ENCODE peak calls at places on chromosomes 6 and 20, in nine cellular contexts. P, Y, K, N, W, R, S, J and Q are unnamed samples.

GRCh38 chr6:25640446-25640845 is 11.6 kb upstream of the SCGN start:
- DNase-seq in P (no peak), Y (no peak), K (no peak), N (no peak), W (no peak), R (no peak), S (no peak), J (no peak), Q (no peak)

GRCh38 chr20:58393299-58393698 is 4.3 kb downstream of the VAPB start:
- DNase-seq in P (no peak), Y (no peak), K (no peak), N (no peak), W (no peak), R (no peak), S (no peak), J (no peak), Q (no peak)

GRCh38 chr6:39980839-39981580 is 46.7 kb upstream of the MOCS1 start:
- DNase-seq in P (peak; percentile 84), Y (peak; percentile 65), K (no peak), N (peak; percentile 49), W (peak; percentile 78), R (peak; percentile 36), S (peak; percentile 58), J (peak; percentile 2), Q (no peak)

GRCh38 chr6:81875776-81876293 is 123.4 kb upstream of the TENT5A start:
- DNase-seq in P (no peak), Y (no peak), K (no peak), N (no peak), W (no peak), R (no peak), S (no peak), J (no peak), Q (no peak)

GRCh38 chr6:169824848-169825557 is 73.6 kb downstream of the ERMARD start:
- DNase-seq in P (no peak), Y (no peak), K (no peak), N (peak; percentile 53), W (no peak), R (no peak), S (no peak), J (no peak), Q (no peak)

GRCh38 chr20:58471161-58471834 is 43.9 kb downstream of the APCDD1L start:
- DNase-seq in P (no peak), Y (no peak), K (peak; percentile 17), N (no peak), W (no peak), R (no peak), S (peak; percentile 67), J (peak; percentile 31), Q (no peak)

GRCh38 chr20:20064303-20064702 is 12.0 kb downstream of the CFAP61 start:
- DNase-seq in P (no peak), Y (no peak), K (no peak), N (no peak), W (no peak), R (no peak), S (no peak), J (no peak), Q (no peak)

GRCh38 chr20:24892522-24892921 is 56.5 kb upstream of the CST7 start:
- DNase-seq in P (no peak), Y (no peak), K (no peak), N (no peak), W (no peak), R (no peak), S (no peak), J (no peak), Q (no peak)

DNA sequence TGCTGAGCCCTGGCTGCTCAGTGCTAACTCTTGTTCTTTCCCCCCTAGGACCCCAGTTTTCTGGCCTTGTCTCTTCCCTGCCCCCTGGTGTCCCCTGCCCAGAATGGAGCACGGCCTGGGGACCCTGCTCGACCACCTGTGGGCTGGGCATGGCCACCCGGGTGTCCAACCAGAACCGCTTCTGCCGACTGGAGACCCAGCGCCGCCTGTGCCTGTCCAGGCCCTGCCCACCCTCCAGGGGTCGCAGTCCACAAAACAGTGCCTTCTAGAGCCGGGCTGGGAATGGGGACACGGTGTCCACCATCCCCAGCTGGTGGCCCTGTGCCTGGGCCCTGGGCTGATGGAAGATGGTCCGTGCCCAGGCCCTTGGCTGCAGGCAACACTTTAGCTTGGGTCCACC is 11.9 kb downstream of the CCN5 start:
- DNase-seq in P (no peak), Y (no peak), K (no peak), N (no peak), W (no peak), R (no peak), S (no peak), J (no peak), Q (no peak)
- H3K27ac ChIP-seq in P (no peak overlapping the region), Y (no peak overlapping the region), K (no peak overlapping the region), N (peak overlapping the region; percentile 44), W (no peak overlapping the region), R (peak overlapping the region; percentile 98), S (no peak overlapping the region), J (no peak overlapping the region), Q (no peak overlapping the region)

GRCh38 chr20:18523066-18523465 is 15.3 kb downstream of the SEC23B start:
- DNase-seq in P (no peak), Y (no peak), K (no peak), N (no peak), W (no peak), R (no peak), S (no peak), J (no peak), Q (no peak)

GRCh38 chr20:18527836-18528235 is 20.1 kb downstream of the SEC23B start:
- DNase-seq in P (no peak), Y (no peak), K (no peak), N (no peak), W (no peak), R (no peak), S (no peak), J (no peak), Q (no peak)

GRCh38 chr20:18524646-18525045 is 16.9 kb downstream of the SEC23B start:
- DNase-seq in P (no peak), Y (no peak), K (no peak), N (no peak), W (no peak), R (peak; percentile 54), S (peak; percentile 65), J (no peak), Q (no peak)

GRCh38 chr20:18532626-18533025 is 24.9 kb downstream of the SEC23B start:
- DNase-seq in P (no peak), Y (no peak), K (no peak), N (no peak), W (no peak), R (no peak), S (no peak), J (no peak), Q (no peak)

DNA sequence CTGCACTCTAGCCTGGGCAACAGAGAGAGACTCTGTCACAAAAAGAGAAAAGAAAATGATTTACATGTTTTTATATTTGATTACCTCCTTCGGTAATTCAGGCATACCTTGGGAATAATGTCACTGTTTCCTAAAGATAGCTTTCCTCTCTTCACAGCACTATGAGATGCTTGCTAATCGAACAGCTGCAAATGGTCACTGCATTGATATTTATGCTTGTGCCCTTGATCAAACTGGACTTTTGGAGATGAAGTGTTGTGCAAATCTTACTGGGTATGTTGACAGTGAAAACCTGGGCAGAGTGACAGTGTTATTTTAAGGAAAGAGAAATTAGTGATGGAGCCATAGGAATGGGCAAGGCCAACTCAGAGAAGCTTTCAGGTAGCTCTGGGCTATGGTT is 19.6 kb downstream of the SEC23B start:
- DNase-seq in P (no peak), Y (no peak), K (no peak), N (no peak), W (no peak), R (no peak), S (no peak), J (no peak), Q (no peak)
- H3K27ac ChIP-seq in P (no peak overlapping the region), Y (no peak overlapping the region), K (peak overlapping the region; percentile 63), N (no peak overlapping the region), W (no peak overlapping the region), R (no peak overlapping the region), S (peak overlapping the region; percentile 34), J (no peak overlapping the region), Q (no peak overlapping the region)

GRCh38 chr6:42769051-42769450 is 12.8 kb upstream of the BICRAL start:
- DNase-seq in P (no peak), Y (no peak), K (no peak), N (no peak), W (no peak), R (no peak), S (no peak), J (no peak), Q (no peak)

GRCh38 chr6:42774201-42774600 is 7.7 kb upstream of the BICRAL start:
- DNase-seq in P (no peak), Y (no peak), K (no peak), N (no peak), W (no peak), R (no peak), S (no peak), J (no peak), Q (no peak)

GRCh38 chr6:42766163-42766670 is 15.6 kb upstream of the BICRAL start:
- DNase-seq in P (no peak), Y (no peak), K (peak; percentile 39), N (no peak), W (no peak), R (peak; percentile 50), S (peak; percentile 55), J (no peak), Q (no peak)

GRCh38 chr6:42777126-42777822 is 4.6 kb upstream of the BICRAL start:
- DNase-seq in P (no peak), Y (no peak), K (no peak), N (no peak), W (no peak), R (no peak), S (peak; percentile 59), J (no peak), Q (no peak)

GRCh38 chr6:42771741-42772100 is 10.1 kb upstream of the BICRAL start:
- DNase-seq in P (no peak), Y (no peak), K (no peak), N (no peak), W (no peak), R (no peak), S (no peak), J (no peak), Q (no peak)
- H3K27ac ChIP-seq in P (peak overlapping the region; percentile 35), Y (peak overlapping the region; percentile 81), K (no peak overlapping the region), N (no peak overlapping the region), W (no peak overlapping the region), R (no peak overlapping the region), S (no peak overlapping the region), J (no peak overlapping the region), Q (no peak overlapping the region)

DNA sequence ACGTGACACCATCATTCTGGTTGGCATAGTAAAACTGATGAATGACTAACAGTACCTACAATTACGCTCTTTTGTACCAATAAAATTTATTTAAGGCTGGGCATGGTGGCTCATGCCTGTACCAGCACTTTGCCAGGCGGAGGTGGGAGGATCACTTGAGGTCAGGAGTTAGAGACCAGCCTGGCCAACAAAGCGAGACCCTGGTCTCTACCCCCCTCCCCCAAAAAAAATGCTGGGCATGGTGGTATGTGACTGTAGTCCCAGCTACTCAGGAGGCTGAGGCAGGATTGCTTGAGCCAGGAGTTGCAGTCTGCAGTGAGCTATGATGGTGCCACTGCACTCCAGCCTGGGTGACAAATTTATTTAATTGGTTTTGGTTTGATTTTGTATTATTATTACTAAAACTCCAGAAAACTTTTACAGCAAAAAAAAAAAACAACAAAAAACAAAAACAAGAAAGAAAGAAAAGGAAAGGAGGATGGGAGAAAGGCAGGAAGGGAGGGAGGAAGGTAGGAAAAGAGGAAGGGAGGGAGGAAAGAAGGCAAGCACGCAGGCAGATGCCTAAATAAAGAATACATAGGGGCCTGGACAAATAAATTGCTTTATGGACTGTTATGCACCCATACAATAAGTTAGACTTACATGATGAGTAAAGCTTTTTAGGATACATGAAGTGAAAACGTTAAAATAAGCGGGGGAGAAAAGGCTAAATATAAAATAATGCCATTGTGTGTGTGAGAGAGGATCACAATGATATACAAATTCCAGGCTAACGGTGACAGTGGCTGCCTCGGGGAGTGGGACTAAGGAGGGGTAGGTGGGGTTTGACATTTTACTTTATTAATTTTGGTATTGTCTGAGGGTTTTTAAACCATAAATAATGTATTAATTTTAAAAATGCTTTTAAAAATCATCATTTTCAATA is 682 bp upstream of the ZSCAN9 start:
- DNase-seq in P (peak; percentile 60), Y (no peak), K (no peak), N (no peak), W (no peak), R (no peak), S (no peak), J (no peak), Q (no peak)
- H3K27ac ChIP-seq in P (no peak overlapping the region), Y (peak overlapping the region; percentile 61), K (peak overlapping the region; percentile 63), N (peak overlapping the region; percentile 87), W (peak overlapping the region; percentile 85), R (peak overlapping the region; percentile 78), S (peak overlapping the region; percentile 69), J (peak overlapping the region; percentile 56), Q (no peak overlapping the region)